ENCODE peak calls at places on chromosomes 7 and 10, in ten cellular contexts. K is cardiac muscle cell; M is AG04450; E is IMR-90; B is CD4-positive, CD25-positive, alpha-beta regulatory T cell; Z is HFF-Myc; X is Panc1; I is body of pancreas; P is choroid plexus epithelial cell; L is lung. T is an unnamed sample.

GRCh38 chr7:139054101-139054500 is 18.3 kb upstream of the ZC3HAV1L start:
- DNase-seq in K (no peak), M (no peak), E (no peak), B (no peak), Z (no peak), X (no peak), I (no peak), P (no peak), L (no peak), T (no peak)

GRCh38 chr7:36037121-36037662 is 115.9 kb upstream of the EEPD1 start:
- DNase-seq in K (no peak), M (no peak), E (peak; percentile 74), B (no peak), Z (peak; percentile 76), X (no peak), I (peak; percentile 85), P (peak; percentile 95), L (peak; percentile 44), T (no peak)

GRCh38 chr7:32779167-32779566 is 112.4 kb downstream of the KBTBD2 start:
- DNase-seq in K (no peak), M (no peak), E (no peak), B (no peak), Z (no peak), X (no peak), I (no peak), P (no peak), L (no peak), T (no peak)

GRCh38 chr7:141154131-141154732 is 80.4 kb downstream of the TMEM178B start:
- DNase-seq in K (no peak), M (no peak), E (no peak), B (no peak), Z (no peak), X (no peak), I (no peak), P (no peak), L (no peak), T (no peak)

GRCh38 chr10:33381897-33382578 is 47.6 kb upstream of the NRP1 start:
- DNase-seq in K (no peak), M (peak; percentile 70), E (peak; percentile 86), B (no peak), Z (peak; percentile 92), X (no peak), I (no peak), P (peak; percentile 73), L (no peak), T (no peak)

GRCh38 chr10:75195035-75195763 is 15.4 kb upstream of the VDAC2 start:
- DNase-seq in K (no peak), M (peak; percentile 81), E (peak; percentile 93), B (no peak), Z (peak; percentile 39), X (no peak), I (no peak), P (peak; percentile 39), L (no peak), T (no peak)

GRCh38 chr7:120089968-120090367 is 183.0 kb upstream of the KCND2 start:
- DNase-seq in K (no peak), M (no peak), E (peak; percentile 42), B (no peak), Z (no peak), X (no peak), I (no peak), P (peak; percentile 35), L (no peak), T (no peak)

GRCh38 chr7:133829336-133829897 is 297.7 kb upstream of the LRGUK start:
- DNase-seq in K (no peak), M (no peak), E (peak; percentile 48), B (no peak), Z (no peak), X (no peak), I (no peak), P (no peak), L (no peak), T (no peak)

GRCh38 chr7:38373155-38373554 is 99.7 kb upstream of the TARP start:
- DNase-seq in K (no peak), M (no peak), E (no peak), B (no peak), Z (no peak), X (no peak), I (no peak), P (no peak), L (no peak), T (no peak)

GRCh38 chr10:99232357-99232999 is 3.2 kb downstream of the HPSE2 start:
- DNase-seq in K (peak; percentile 60), M (no peak), E (no peak), B (no peak), Z (no peak), X (no peak), I (no peak), P (no peak), L (no peak), T (no peak)

GRCh38 chr7:158051372-158051760 is 536.3 kb downstream of the PTPRN2 start:
- DNase-seq in K (no peak), M (no peak), E (no peak), B (no peak), Z (no peak), X (no peak), I (no peak), P (no peak), L (no peak), T (no peak)

GRCh38 chr10:84540617-84541288 is 212.4 kb downstream of the CCSER2 start:
- DNase-seq in K (peak; percentile 62), M (no peak), E (peak; percentile 44), B (peak; percentile 50), Z (no peak), X (no peak), I (peak; percentile 65), P (peak; percentile 64), L (peak; percentile 73), T (peak; percentile 14)

GRCh38 chr7:1886361-1887064 is 216.4 kb downstream of the ELFN1 start:
- DNase-seq in K (no peak), M (no peak), E (no peak), B (no peak), Z (no peak), X (no peak), I (no peak), P (no peak), L (no peak), T (no peak)

GRCh38 chr7:132755538-132756481 is 179.5 kb upstream of the PLXNA4 start:
- DNase-seq in K (no peak), M (no peak), E (no peak), B (no peak), Z (no peak), X (no peak), I (peak; percentile 37), P (no peak), L (no peak), T (no peak)

GRCh38 chr7:15684834-15685233 is 1.6 kb downstream of the MEOX2 start:
- DNase-seq in K (peak; percentile 8), M (no peak), E (no peak), B (no peak), Z (no peak), X (no peak), I (no peak), P (no peak), L (no peak), T (no peak)
- H3K4me3 ChIP-seq in K (no peak overlapping the region), M (no peak overlapping the region), E (no peak overlapping the region), B (no peak overlapping the region), Z (peak overlapping the region; percentile 69), X (no peak overlapping the region), I (no peak overlapping the region), P (no peak overlapping the region), L (no peak overlapping the region), T (no peak overlapping the region)

GRCh38 chr10:13000431-13000830 is 1.1 kb downstream of the CCDC3 start:
- DNase-seq in K (no peak), M (no peak), E (no peak), B (no peak), Z (no peak), X (no peak), I (no peak), P (peak; percentile 31), L (no peak), T (no peak)
- H3K4me3 ChIP-seq in K (no peak overlapping the region), M (no peak overlapping the region), E (no peak overlapping the region), B (no peak overlapping the region), Z (no peak overlapping the region), X (no peak overlapping the region), I (no peak overlapping the region), P (peak overlapping the region; percentile 58), L (no peak overlapping the region), T (no peak overlapping the region)

GRCh38 chr7:142782922-142783900 is 12.4 kb downstream of the PRSS2 start:
- DNase-seq in K (peak; percentile 94), M (peak; percentile 77), E (peak; percentile 89), B (peak; percentile 78), Z (peak; percentile 84), X (peak; percentile 82), I (peak; percentile 96), P (peak; percentile 97), L (peak; percentile 78), T (peak; percentile 92)
- H3K4me3 ChIP-seq in K (peak overlapping the region; percentile 24), M (peak overlapping the region; percentile 33), E (peak overlapping the region; percentile 40), B (peak overlapping the region; percentile 65), Z (peak overlapping the region; percentile 32), X (peak overlapping the region; percentile 23), I (peak overlapping the region; percentile 16), P (peak overlapping the region; percentile 53), L (no peak overlapping the region), T (peak overlapping the region; percentile 46)

GRCh38 chr10:74018241-74018640 is 20.3 kb downstream of the VCL start:
- DNase-seq in K (no peak), M (no peak), E (no peak), B (no peak), Z (no peak), X (no peak), I (peak; percentile 19), P (no peak), L (no peak), T (no peak)
- H3K4me3 ChIP-seq in K (no peak overlapping the region), M (no peak overlapping the region), E (no peak overlapping the region), B (no peak overlapping the region), Z (no peak overlapping the region), X (no peak overlapping the region), I (no peak overlapping the region), P (no peak overlapping the region), L (no peak overlapping the region), T (no peak overlapping the region)

T was measured in Jurkat, Clone E6-1.